ENCODE peak calls at places on chromosome 3, in seven cellular contexts. Q is GM13977, M is HL-60, H is body of pancreas, S is neural crest cell, G is left ventricle myocardium inferior, Y is cardiac fibroblast. E is an unnamed sample.

GRCh38 chr3:79729096-79729495 is 38.7 kb downstream of the ROBO1 start:
- DNase-seq in G (no peak), Q (no peak), M (no peak), Y (peak), H (no peak), S (no peak), E (peak)

GRCh38 chr3:185537369-185537970 is 14.9 kb downstream of the LIPH start:
- DNase-seq in G (peak), H (peak), M (peak), Y (peak), Q (peak), S (no peak), E (no peak)

GRCh38 chr3:73401058-73401457 is 223.7 kb downstream of the PDZRN3 start:
- DNase-seq in Q (no peak), G (no peak), H (no peak), S (no peak), M (no peak), Y (peak), E (no peak)

GRCh38 chr3:141825216-141826011 is 51.0 kb upstream of the ATP1B3 start:
- DNase-seq in Q (no peak), Y (no peak), S (no peak), H (no peak), M (no peak), G (peak), E (no peak)

GRCh38 chr3:195005251-195005620 is 265.7 kb downstream of the XXYLT1 start:
- DNase-seq in G (no peak), M (no peak), Y (no peak), H (no peak), S (no peak), Q (no peak), E (peak)

GRCh38 chr3:138694287-138695007 is 85.9 kb downstream of the FAIM start:
- DNase-seq in H (no peak), G (no peak), M (no peak), S (no peak), Y (peak), Q (no peak), E (no peak)

GRCh38 chr3:157119369-157119951 is 40.5 kb downstream of the CCNL1 start:
- DNase-seq in H (peak), S (no peak), G (no peak), Y (no peak), M (no peak), Q (no peak), E (no peak)

GRCh38 chr3:178706411-178706810 is 170.2 kb downstream of the KCNMB2 start:
- DNase-seq in H (no peak), M (no peak), G (no peak), Q (no peak), S (no peak), Y (no peak), E (no peak)

GRCh38 chr3:63097396-63097795 is 180.7 kb upstream of the SYNPR start:
- DNase-seq in M (no peak), H (no peak), S (no peak), Y (no peak), Q (no peak), G (no peak), E (no peak)

GRCh38 chr3:150227839-150228238 is 180.3 kb upstream of the TSC22D2 start:
- DNase-seq in M (peak), Y (peak), G (no peak), S (peak), Q (peak), H (peak), E (peak)

GRCh38 chr3:127731546-127731945 is 58.8 kb downstream of the ABTB1 start:
- DNase-seq in Y (no peak), G (no peak), Q (no peak), H (no peak), S (no peak), M (no peak), E (no peak)

GRCh38 chr3:37272743-37273142 is 98.4 kb upstream of the LRRFIP2 start:
- DNase-seq in H (no peak), G (no peak), M (no peak), Q (no peak), Y (peak), S (no peak), E (no peak)

GRCh38 chr3:42983927-42984326 is 4.8 kb downstream of the GASK1A start:
- DNase-seq in H (no peak), G (no peak), Y (no peak), M (no peak), Q (no peak), S (no peak), E (no peak)

GRCh38 chr3:7682822-7683229 is 818.8 kb upstream of the LMCD1 start:
- DNase-seq in Q (no peak), S (no peak), Y (peak), H (peak), G (peak), M (peak), E (no peak)

GRCh38 chr3:133280591-133280990 is 119.3 kb upstream of the BFSP2 start:
- DNase-seq in G (no peak), Q (no peak), M (no peak), Y (no peak), H (no peak), S (no peak), E (no peak)

GRCh38 chr3:70982700-70983140 is 600.8 kb downstream of the FOXP1 start:
- DNase-seq in S (peak), G (no peak), Q (peak), M (no peak), Y (peak), H (peak), E (no peak)

GRCh38 chr3:23161896-23162570 is 41.1 kb upstream of the UBE2E2 start:
- DNase-seq in Y (no peak), M (no peak), Q (peak), G (no peak), H (no peak), S (no peak), E (no peak)

GRCh38 chr3:69505770-69506407 is 120.0 kb upstream of the FRMD4B start:
- DNase-seq in Y (no peak), H (no peak), G (no peak), S (no peak), Q (no peak), M (no peak), E (no peak)

GRCh38 chr3:47016934-47017435 is 37.5 kb downstream of the NBEAL2 start:
- DNase-seq in M (peak), Y (peak), Q (peak), G (no peak), H (no peak), S (no peak), E (no peak)

GRCh38 chr3:141465221-141465620 is 21.6 kb upstream of the RASA2 start:
- DNase-seq in M (no peak), S (no peak), Q (no peak), Y (peak), H (no peak), G (no peak), E (no peak)

GRCh38 chr3:177282028-177282655 is 84.9 kb upstream of the TBL1XR1 start:
- DNase-seq in M (peak), H (no peak), Y (no peak), G (no peak), Q (no peak), S (no peak), E (no peak)

GRCh38 chr3:176078916-176079315 is 1118.4 kb downstream of the TBL1XR1 start:
- DNase-seq in Q (no peak), G (no peak), S (no peak), Y (no peak), H (no peak), M (no peak), E (no peak)

GRCh38 chr3:39294446-39295183 is 14.8 kb upstream of the CX3CR1 start:
- DNase-seq in G (no peak), M (no peak), S (no peak), Q (peak), H (no peak), Y (no peak), E (no peak)

GRCh38 chr3:59713971-59714370 is 664.1 kb upstream of the CFAP20DC start:
- DNase-seq in Q (no peak), S (no peak), Y (no peak), G (no peak), M (no peak), H (no peak), E (no peak)

GRCh38 chr3:101849714-101850326 is 506 bp downstream of the NFKBIZ start:
- DNase-seq in M (peak), Y (peak), H (peak), S (no peak), Q (no peak), G (peak), E (peak)

GRCh38 chr3:13141991-13142412 is 68.8 kb upstream of the IQSEC1 start:
- DNase-seq in Y (peak), M (peak), Q (peak), H (no peak), G (no peak), S (peak), E (peak)

GRCh38 chr3:57961828-57962447 is 46.3 kb upstream of the FLNB start:
- DNase-seq in Q (peak), Y (peak), G (no peak), S (no peak), H (no peak), M (peak), E (no peak)

GRCh38 chr3:94978076-94978475 is 915.2 kb downstream of the NSUN3 start:
- DNase-seq in Q (no peak), H (no peak), G (no peak), M (no peak), S (no peak), Y (no peak), E (no peak)

GRCh38 chr3:9135930-9136525 is 113.4 kb downstream of the SRGAP3 start:
- DNase-seq in H (no peak), G (peak), M (no peak), S (peak), Q (peak), Y (no peak), E (peak)

GRCh38 chr3:147373301-147373700 is 33.0 kb downstream of the ZIC4 start:
- DNase-seq in Q (no peak), M (no peak), S (no peak), Y (no peak), H (no peak), G (no peak), E (no peak)

GRCh38 chr3:9157651-9158383 is 91.6 kb downstream of the SRGAP3 start:
- DNase-seq in H (no peak), G (no peak), Y (no peak), M (no peak), S (no peak), Q (no peak), E (no peak)

GRCh38 chr3:161682715-161683114 is 186.1 kb downstream of the OTOL1 start:
- DNase-seq in Q (no peak), H (no peak), G (no peak), S (no peak), M (no peak), Y (no peak), E (no peak)

GRCh38 chr3:24160424-24160823 is 215.3 kb downstream of the NR1D2 start:
- DNase-seq in S (no peak), Q (no peak), M (no peak), G (no peak), Y (no peak), H (no peak), E (no peak)

GRCh38 chr3:34727700-34728099 is 911.6 kb upstream of the ARPP21 start:
- DNase-seq in M (no peak), Y (no peak), G (no peak), Q (no peak), H (no peak), S (no peak), E (no peak)

GRCh38 chr3:58471025-58471887 is 20.6 kb upstream of the KCTD6 start:
- DNase-seq in H (peak), Q (peak), M (peak), Y (peak), S (no peak), G (no peak), E (no peak)

GRCh38 chr3:137041251-137041650 is 83.5 kb downstream of the IL20RB start:
- DNase-seq in H (no peak), Q (no peak), Y (no peak), S (no peak), G (no peak), M (no peak), E (no peak)

GRCh38 chr3:137039570-137039969 is 81.8 kb downstream of the IL20RB start:
- DNase-seq in Q (no peak), G (no peak), Y (peak), H (no peak), S (no peak), M (no peak), E (no peak)

GRCh38 chr3:137032465-137033120 is 74.8 kb downstream of the IL20RB start:
- DNase-seq in H (peak), M (peak), S (peak), Y (peak), G (peak), Q (peak), E (peak)

GRCh38 chr3:137035631-137036030 is 77.8 kb downstream of the IL20RB start:
- DNase-seq in Y (peak), S (no peak), M (no peak), Q (peak), G (no peak), H (no peak), E (no peak)
- TF ChIP-seq CTCF in Y (peak), S (peak), M (no peak), Q (peak), G (peak), H (no peak), E (no peak)

DNA sequence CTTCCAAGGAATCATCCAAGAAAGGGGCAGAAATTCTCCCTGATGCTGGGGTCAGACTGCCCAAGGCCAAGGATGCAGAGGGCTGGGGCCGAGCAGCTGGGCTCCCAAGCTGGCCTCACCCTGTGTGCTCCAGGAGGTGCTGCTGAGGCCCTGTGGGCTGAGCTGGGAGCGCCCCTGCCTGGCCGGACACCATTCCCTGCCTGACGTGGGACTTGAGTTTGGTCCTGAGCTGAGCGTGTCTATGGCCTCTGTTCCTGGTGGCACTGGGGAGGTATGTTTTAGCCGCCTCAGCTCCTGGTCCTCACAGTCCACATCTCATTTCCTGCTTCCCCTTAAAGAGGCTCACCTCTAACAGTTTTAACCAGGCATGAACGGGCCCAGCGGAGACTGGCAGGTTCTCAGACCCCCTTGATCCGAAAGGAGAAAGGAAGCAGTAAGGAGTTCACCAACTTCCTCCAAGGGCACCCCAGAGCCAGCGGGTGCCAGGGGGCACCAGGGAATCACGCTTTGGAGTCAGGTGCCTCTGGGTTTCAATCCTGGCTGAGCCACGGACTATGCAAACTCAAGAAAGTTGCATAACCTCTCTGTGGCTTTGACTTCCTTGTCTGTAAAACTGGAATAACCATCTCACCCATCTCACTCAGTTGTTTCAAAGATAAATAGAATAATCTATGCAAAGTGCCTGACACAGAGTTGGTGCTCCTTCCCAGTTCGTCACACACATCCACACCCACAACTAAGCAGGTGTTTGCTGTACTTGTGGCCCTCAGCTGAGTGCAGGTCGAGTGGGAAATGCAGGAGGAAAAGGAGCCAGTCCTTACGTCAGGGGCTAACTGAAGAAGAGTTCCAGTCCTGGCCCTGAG is 48.6 kb downstream of the SLC12A8 start:
- DNase-seq in S (no peak), H (no peak), M (peak), Q (no peak), G (no peak), Y (peak), E (no peak)
- TF ChIP-seq CTCF in S (no peak), H (no peak), M (no peak), Q (peak), G (peak), Y (peak), E (no peak)

DNA sequence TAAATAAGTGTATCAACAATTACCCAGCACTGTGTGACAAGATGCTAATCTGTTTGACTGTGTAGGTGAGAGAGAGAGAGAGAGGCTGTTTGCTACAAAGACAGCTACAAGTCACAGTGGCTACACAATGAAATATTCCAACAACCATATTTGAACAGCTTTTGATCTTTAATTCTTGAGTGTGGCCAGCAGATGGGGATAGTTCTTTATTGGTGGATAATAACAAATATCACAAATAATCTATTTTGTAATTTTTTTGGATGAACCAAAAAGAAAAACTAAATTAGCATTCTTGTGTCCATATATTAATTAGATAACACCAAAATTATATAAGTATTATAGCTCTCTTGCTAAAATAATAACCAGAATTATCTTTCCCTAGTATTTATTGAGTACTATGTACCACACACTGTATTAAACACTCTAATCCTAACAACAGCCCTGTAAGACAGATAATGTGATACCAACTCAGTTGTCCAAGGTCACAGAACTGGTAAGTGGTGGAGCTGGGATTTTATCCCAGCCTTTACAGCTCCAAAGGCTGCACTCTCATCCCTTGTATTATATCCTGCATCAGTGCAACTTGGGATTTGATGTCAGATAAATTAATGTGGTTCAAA is 61.9 kb upstream of the C3orf80 start:
- DNase-seq in G (no peak), H (no peak), Q (no peak), S (no peak), M (no peak), Y (peak), E (no peak)
- TF ChIP-seq CTCF in G (peak), H (no peak), Q (peak), S (peak), M (no peak), Y (peak), E (peak)

GRCh38 chr3:48952510-48953118 is 34.0 kb downstream of the ARIH2 start:
- DNase-seq in M (peak), Y (peak), H (peak), Q (peak), G (no peak), S (no peak), E (no peak)
- TF ChIP-seq CTCF in M (no peak), Y (peak), H (no peak), Q (peak), G (peak), S (peak), E (no peak)

GRCh38 chr3:72174043-72174442 is 389.1 kb upstream of the PROK2 start:
- DNase-seq in H (no peak), Q (no peak), S (no peak), M (no peak), G (no peak), Y (no peak), E (no peak)

GRCh38 chr3:72169120-72169519 is 384.2 kb upstream of the PROK2 start:
- DNase-seq in M (no peak), H (no peak), Y (no peak), Q (no peak), S (no peak), G (no peak), E (no peak)

GRCh38 chr3:72171946-72172345 is 387.0 kb upstream of the PROK2 start:
- DNase-seq in G (peak), H (no peak), Y (no peak), M (no peak), Q (no peak), S (no peak), E (no peak)

GRCh38 chr3:72169561-72170472 is 384.9 kb upstream of the PROK2 start:
- DNase-seq in Q (no peak), Y (no peak), S (no peak), G (no peak), M (no peak), H (no peak), E (no peak)

DNA sequence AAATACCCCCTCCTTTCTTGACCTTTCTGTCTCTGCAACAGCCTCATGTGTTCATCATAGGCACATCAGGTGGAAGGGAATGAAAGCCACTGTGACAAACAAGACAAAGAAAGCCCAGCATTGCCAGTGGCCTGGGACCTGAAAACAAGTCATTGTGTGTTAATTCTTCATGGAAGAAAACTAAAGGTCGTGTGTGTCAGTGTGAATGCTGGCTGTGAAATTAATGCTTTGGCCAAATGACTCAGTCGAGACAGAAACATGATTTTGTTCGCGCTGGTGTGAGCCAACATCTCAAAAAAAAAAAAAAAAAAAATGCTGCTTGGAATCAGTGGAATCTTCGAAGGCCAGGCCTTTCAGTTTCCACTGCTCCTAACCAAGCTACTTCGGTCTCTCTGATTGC is 386.5 kb upstream of the PROK2 start:
- DNase-seq in M (no peak), H (no peak), G (no peak), Y (no peak), Q (no peak), S (no peak), E (no peak)
- TF ChIP-seq CTCF in M (no peak), H (no peak), G (no peak), Y (no peak), Q (no peak), S (no peak), E (no peak)

E was measured in mesothelial cell of epicardium.